ENCODE peak calls at places on chromosomes 7 and 10, in ten cellular contexts. Q is activated CD8-positive, alpha-beta T cell treated with anti-CD3 and anti-CD28 coated beads, Interleukin-2, amount 10 ng/mL, durations not matched to agents 7 days and 5 days; H is HTR-8/SVneo; T is AG20443; K is HFFc6; M is HEK293T; O is RCC 7860; G is caudate nucleus; L is hippocampal formation; Z is HL-60. E is an unnamed sample.

GRCh38 chr10:19730848-19731247 is 85.4 kb upstream of the PLXDC2 start:
- DNase-seq in Q (no peak), H (no peak), T (no peak), K (no peak), M (no peak), O (no peak), G (no peak), L (no peak), Z (no peak), E (no peak)

GRCh38 chr7:20560325-20561180 is 54.9 kb upstream of the ABCB5 start:
- DNase-seq in Q (no peak), H (no peak), T (no peak), K (no peak), M (no peak), O (peak), G (no peak), L (no peak), Z (no peak), E (no peak)

GRCh38 chr10:3067045-3067858 is at the start of gene PFKP:
- DNase-seq in Q (peak), H (peak), T (peak), K (no peak), M (peak), O (no peak), G (no peak), L (no peak), Z (peak), E (peak)

GRCh38 chr7:99714171-99714570 is 20.8 kb downstream of the CYP3A7 start:
- DNase-seq in Q (no peak), H (no peak), T (no peak), K (no peak), M (no peak), O (no peak), G (no peak), L (no peak), Z (no peak), E (no peak)

GRCh38 chr7:95470452-95470851 is 15.3 kb upstream of the ASB4 start:
- DNase-seq in Q (peak), H (no peak), T (no peak), K (no peak), M (no peak), O (peak), G (no peak), L (no peak), Z (no peak), E (peak)

GRCh38 chr7:143384741-143385631 is 3.8 kb downstream of the ZYX start:
- DNase-seq in Q (no peak), H (no peak), T (peak), K (no peak), M (no peak), O (no peak), G (no peak), L (no peak), Z (peak), E (no peak)

GRCh38 chr7:46930336-46930735 is 651.6 kb downstream of the TNS3 start:
- DNase-seq in Q (no peak), H (peak), T (peak), K (peak), M (no peak), O (peak), G (no peak), L (no peak), Z (no peak), E (peak)

GRCh38 chr7:17554341-17555015 is 256.0 kb downstream of the AHR start:
- DNase-seq in Q (no peak), H (no peak), T (no peak), K (no peak), M (no peak), O (peak), G (no peak), L (no peak), Z (peak), E (no peak)

GRCh38 chr7:100503350-100503735 is 19.6 kb downstream of the NYAP1 start:
- DNase-seq in Q (no peak), H (peak), T (peak), K (peak), M (no peak), O (peak), G (no peak), L (no peak), Z (no peak), E (peak)

GRCh38 chr7:117791877-117792780 is 81.1 kb downstream of the CTTNBP2 start:
- DNase-seq in Q (no peak), H (no peak), T (no peak), K (no peak), M (no peak), O (no peak), G (no peak), L (no peak), Z (peak), E (no peak)

GRCh38 chr7:39580150-39580874 is 14.1 kb downstream of the YAE1 start:
- DNase-seq in Q (peak), H (peak), T (peak), K (peak), M (peak), O (peak), G (peak), L (peak), Z (peak), E (peak)

GRCh38 chr10:49172204-49173132 is 15.7 kb downstream of the TMEM273 start:
- DNase-seq in Q (peak), H (no peak), T (no peak), K (no peak), M (no peak), O (no peak), G (no peak), L (no peak), Z (no peak), E (no peak)

GRCh38 chr7:132646064-132646463 is 69.8 kb upstream of the PLXNA4 start:
- DNase-seq in Q (no peak), H (peak), T (no peak), K (no peak), M (no peak), O (peak), G (no peak), L (no peak), Z (no peak), E (peak)

GRCh38 chr10:36671607-36672006 is 453.8 kb upstream of the ANKRD30A start:
- DNase-seq in Q (no peak), H (no peak), T (peak), K (no peak), M (no peak), O (no peak), G (no peak), L (no peak), Z (no peak), E (no peak)

GRCh38 chr7:144468990-144469732 is 65.7 kb upstream of the NOBOX start:
- DNase-seq in Q (no peak), H (no peak), T (no peak), K (no peak), M (no peak), O (no peak), G (no peak), L (no peak), Z (no peak), E (peak)

GRCh38 chr7:26100940-26101339 is 51.1 kb upstream of the NFE2L3 start:
- DNase-seq in Q (no peak), H (no peak), T (no peak), K (no peak), M (no peak), O (no peak), G (no peak), L (no peak), Z (peak), E (no peak)

GRCh38 chr7:90173127-90173844 is 19.0 kb downstream of the STEAP1 start:
- DNase-seq in Q (no peak), H (no peak), T (no peak), K (no peak), M (no peak), O (peak), G (no peak), L (no peak), Z (no peak), E (peak)

GRCh38 chr10:33129987-33130386 is 172.0 kb upstream of the ITGB1 start:
- DNase-seq in Q (no peak), H (no peak), T (peak), K (peak), M (no peak), O (peak), G (no peak), L (no peak), Z (no peak), E (no peak)

GRCh38 chr7:34333925-34334324 is 324.1 kb upstream of the NPSR1 start:
- DNase-seq in Q (no peak), H (no peak), T (no peak), K (no peak), M (no peak), O (no peak), G (no peak), L (no peak), Z (no peak), E (no peak)

E was measured in ACHN.